ENCODE peak calls at places on chromosomes 6 and 20, in five cellular contexts. G is stomach, N is Caco-2, H is Peyer's patch, A is AG04449. W is an unnamed sample.

GRCh38 chr6:112576421-112576820 is 229.3 kb downstream of the RFPL4B start:
- DNase-seq in A (no peak), N (no peak), H (no peak), G (no peak), W (no peak)

GRCh38 chr20:19502169-19502568 is 255.9 kb upstream of the RIN2 start:
- DNase-seq in H (no peak), G (no peak), N (no peak), A (no peak), W (no peak)

GRCh38 chr6:164942271-164942670 is 367.1 kb downstream of the C6orf118 start:
- DNase-seq in N (no peak), A (no peak), G (no peak), H (no peak), W (no peak)

GRCh38 chr6:52929321-52930164 is 20.0 kb upstream of the GSTA3 start:
- DNase-seq in H (peak; percentile 77), G (peak; percentile 66), N (no peak), A (peak; percentile 75), W (no peak)

GRCh38 chr20:23049201-23049932 is at the start of gene THBD:
- DNase-seq in A (no peak), N (no peak), H (peak; percentile 76), G (peak; percentile 76), W (no peak)

GRCh38 chr20:46458891-46459750 is 52.7 kb upstream of the ELMO2 start:
- DNase-seq in A (no peak), N (peak; percentile 73), H (peak; percentile 62), G (peak; percentile 68), W (no peak)

GRCh38 chr6:111771084-111771411 is 102.2 kb downstream of the FYN start:
- DNase-seq in H (no peak), N (no peak), G (no peak), A (no peak), W (no peak)

GRCh38 chr20:34920055-34920454 is 35.6 kb downstream of the GSS start:
- DNase-seq in H (no peak), N (no peak), G (no peak), A (no peak), W (no peak)

GRCh38 chr6:47680056-47680455 is 18.3 kb upstream of the ADGRF4 start:
- DNase-seq in A (no peak), N (no peak), G (no peak), H (no peak), W (no peak)

GRCh38 chr6:90354961-90355360 is 58.3 kb upstream of the BACH2 start:
- DNase-seq in A (no peak), H (no peak), G (no peak), N (no peak), W (no peak)

GRCh38 chr6:116530436-116530835 is 15.0 kb downstream of the TRAPPC3L start:
- DNase-seq in H (no peak), N (no peak), A (no peak), G (no peak), W (no peak)

GRCh38 chr6:111880181-111880944 is 7.1 kb upstream of the FYN start:
- DNase-seq in N (no peak), G (no peak), A (no peak), H (no peak), W (no peak)

GRCh38 chr6:118327237-118327636 is 220.9 kb upstream of the PLN start:
- DNase-seq in G (no peak), H (no peak), A (no peak), N (no peak), W (no peak)

GRCh38 chr6:133160531-133160930 is 80.6 kb upstream of the EYA4 start:
- DNase-seq in A (no peak), N (no peak), H (no peak), G (no peak), W (no peak)

GRCh38 chr6:53986721-53987526 is 124.3 kb upstream of the MLIP start:
- DNase-seq in N (no peak), A (no peak), G (no peak), H (no peak), W (no peak)

DNA sequence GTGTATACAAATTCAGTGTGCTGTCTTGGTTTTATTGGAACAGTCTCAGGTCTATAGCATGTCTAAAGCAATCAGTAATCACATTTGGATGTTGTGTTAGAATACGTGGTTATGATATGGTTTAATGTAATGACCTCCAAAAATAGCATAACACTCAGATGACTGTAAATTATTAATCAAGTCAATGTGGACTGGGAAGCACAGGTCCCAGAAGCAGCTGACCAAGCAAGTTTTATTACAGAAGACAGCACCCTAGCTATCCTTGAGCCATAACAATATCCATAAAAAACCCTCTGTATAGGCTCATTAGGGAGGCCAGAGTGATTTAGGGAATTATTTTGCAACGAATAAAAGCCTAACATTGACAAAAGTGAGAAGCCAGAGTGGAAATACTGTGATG is 66.9 kb downstream of the RSPH3 start:
- DNase-seq in N (no peak), A (no peak), H (no peak), G (no peak), W (no peak)
- TF ChIP-seq CTCF in N (no peak), A (no peak), H (no peak), G (no peak), W (no peak)

GRCh38 chr20:25276533-25277050 is 28.7 kb downstream of the PYGB start:
- DNase-seq in G (peak; percentile 20), H (peak; percentile 43), A (no peak), N (peak; percentile 26), W (peak; percentile 87)

GRCh38 chr20:25275813-25276532 is 28.1 kb downstream of the PYGB start:
- DNase-seq in G (peak; percentile 20), N (peak; percentile 27), A (no peak), H (peak; percentile 44), W (peak; percentile 78)

GRCh38 chr20:25277941-25278521 is 30.1 kb downstream of the PYGB start:
- DNase-seq in N (peak; percentile 28), H (peak; percentile 64), G (peak; percentile 23), A (no peak), W (peak; percentile 75)

GRCh38 chr20:25278636-25279361 is 30.9 kb downstream of the PYGB start:
- DNase-seq in H (peak; percentile 39), A (no peak), G (peak; percentile 21), N (peak; percentile 29), W (peak; percentile 76)

DNA sequence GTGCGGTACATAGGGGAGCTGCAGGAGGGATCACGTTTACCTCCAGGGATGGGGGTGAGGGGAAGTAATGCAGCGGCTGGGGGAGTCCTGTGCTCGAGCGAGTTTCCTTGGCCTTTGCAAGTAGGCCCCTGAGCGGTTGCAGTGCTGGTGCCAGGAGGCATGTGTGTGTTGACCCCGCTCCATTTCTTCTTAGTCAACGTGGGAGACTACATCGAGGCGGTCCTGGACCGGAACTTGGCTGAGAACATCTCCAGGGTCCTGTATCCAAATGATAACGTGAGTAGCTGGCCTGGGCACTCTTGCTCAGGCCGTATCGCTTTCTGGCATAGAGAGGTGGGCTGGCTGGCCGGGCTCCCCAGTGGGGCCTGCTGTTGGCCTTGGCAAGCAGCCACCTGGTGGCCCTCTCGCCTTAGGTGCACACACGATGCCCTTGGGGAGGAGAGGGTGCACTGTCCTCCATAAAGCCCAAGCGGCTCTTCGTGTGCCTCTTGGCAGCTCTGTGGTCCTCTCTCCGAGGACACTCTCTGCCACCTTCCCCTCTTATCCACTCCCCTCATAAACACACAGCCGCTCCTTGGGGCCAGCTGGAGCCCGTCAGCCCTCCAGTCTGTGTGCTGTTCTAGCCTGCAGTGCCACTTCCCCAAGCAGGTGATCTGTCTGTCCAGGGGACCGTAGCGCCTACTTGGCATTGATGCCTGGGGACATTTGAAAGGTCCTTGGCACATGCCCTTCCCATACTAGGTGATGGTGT is 29.3 kb downstream of the PYGB start:
- DNase-seq in G (peak; percentile 23), A (no peak), H (peak; percentile 42), N (peak; percentile 30), W (peak; percentile 68)
- TF ChIP-seq CTCF in G (no peak), A (no peak), H (no peak), N (no peak), W (no peak)

GRCh38 chr6:84764332-84765049 is at the start of gene TBX18:
- DNase-seq in N (no peak), G (peak; percentile 39), H (peak; percentile 87), A (peak; percentile 95), W (peak; percentile 96)
- TF ChIP-seq CTCF in N (no peak), G (no peak), H (no peak), A (peak; percentile 31), W (peak; percentile 52)

GRCh38 chr6:35955970-35956369 is 35.1 kb upstream of the SRPK1 start:
- DNase-seq in G (no peak), N (no peak), A (no peak), H (no peak), W (no peak)
- TF ChIP-seq CTCF in G (no peak), N (peak; percentile 20), A (no peak), H (peak; percentile 29), W (peak; percentile 64)

GRCh38 chr20:50456452-50457324 is 53.5 kb upstream of the PTPN1 start:
- DNase-seq in N (no peak), H (no peak), A (no peak), G (no peak), W (no peak)
- TF ChIP-seq CTCF in N (peak; percentile 29), H (no peak), A (peak; percentile 16), G (no peak), W (peak; percentile 51)

DNA sequence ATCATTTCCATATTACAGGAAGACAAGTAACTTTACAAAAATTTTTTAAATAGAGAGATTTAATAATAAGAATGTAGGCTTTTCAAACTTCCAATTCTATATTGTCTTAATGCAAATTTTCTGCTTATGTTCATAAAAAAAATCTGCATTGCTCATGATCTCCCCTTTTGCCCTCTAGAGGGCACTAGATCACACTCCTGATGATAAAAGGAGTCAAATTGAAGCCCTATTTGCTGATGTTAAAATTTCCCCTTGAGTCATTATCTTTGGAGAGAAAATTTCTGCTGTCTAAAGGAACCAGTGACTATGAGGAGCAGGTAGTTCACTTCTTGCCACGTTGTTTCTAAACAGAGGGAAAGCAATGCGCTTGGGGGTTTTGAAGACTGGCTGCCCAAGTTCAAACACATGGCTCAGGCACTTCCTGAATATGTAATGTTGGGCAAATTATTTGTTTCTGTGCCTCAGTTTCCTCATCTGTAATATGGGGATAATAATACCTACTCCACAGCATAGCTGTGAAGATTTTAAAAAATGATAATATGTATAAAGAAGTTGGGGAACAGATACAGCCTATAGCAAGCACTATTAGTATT is 874.2 kb downstream of the TFAP2A start:
- DNase-seq in H (no peak), A (no peak), G (no peak), N (no peak), W (no peak)
- TF ChIP-seq CTCF in H (peak; percentile 42), A (peak; percentile 42), G (peak; percentile 36), N (peak; percentile 34), W (peak; percentile 93)

GRCh38 chr6:2695464-2696095 is 55.1 kb downstream of the MYLK4 start:
- DNase-seq in H (no peak), A (no peak), N (no peak), G (no peak), W (no peak)
- TF ChIP-seq CTCF in H (peak; percentile 48), A (no peak), N (peak; percentile 41), G (no peak), W (peak; percentile 86)

GRCh38 chr6:13523826-13524622 is 36.6 kb upstream of the GFOD1 start:
- DNase-seq in H (no peak), G (no peak), N (no peak), A (no peak), W (no peak)
- TF ChIP-seq CTCF in H (no peak), G (no peak), N (no peak), A (no peak), W (no peak)

GRCh38 chr6:81570673-81571072 is 181.8 kb downstream of the TENT5A start:
- DNase-seq in G (no peak), H (no peak), N (no peak), A (no peak), W (no peak)

GRCh38 chr6:81568973-81569372 is 183.5 kb downstream of the TENT5A start:
- DNase-seq in G (no peak), A (no peak), H (no peak), N (no peak), W (no peak)

GRCh38 chr6:81575446-81575845 is 177.0 kb downstream of the TENT5A start:
- DNase-seq in H (no peak), G (no peak), N (no peak), A (peak; percentile 31), W (no peak)

GRCh38 chr6:81572020-81572419 is 180.5 kb downstream of the TENT5A start:
- DNase-seq in G (no peak), A (no peak), H (no peak), N (no peak), W (no peak)
- TF ChIP-seq CTCF in G (no peak), A (no peak), H (no peak), N (no peak), W (no peak)

W was measured in chondrocyte.